ENCODE peak calls at places on chromosomes 12 and 14, in six cellular contexts. T is A549, H is sigmoid colon, J is tibial nerve, V is GM12878, X is transverse colon. E is an unnamed sample.

GRCh38 chr14:88614218-88614907 is 51.5 kb downstream of the ZC3H14 start:
- DNase-seq in T (no peak), H (no peak), J (no peak), V (no peak), X (no peak), E (no peak)

GRCh38 chr12:120997448-120997847 is 18.8 kb downstream of the C12orf43 start:
- DNase-seq in T (no peak), H (no peak), J (no peak), V (no peak), X (no peak), E (no peak)

GRCh38 chr12:3319723-3320492 is 171.1 kb upstream of the PRMT8 start:
- DNase-seq in T (peak; percentile 40), H (no peak), J (no peak), V (no peak), X (no peak), E (no peak)

GRCh38 chr12:116382456-116382902 is 105.0 kb upstream of the MED13L start:
- DNase-seq in T (no peak), H (no peak), J (no peak), V (no peak), X (no peak), E (no peak)

GRCh38 chr14:23831591-23831990 is 122.0 kb upstream of the DHRS4 start:
- DNase-seq in T (no peak), H (no peak), J (no peak), V (no peak), X (no peak), E (no peak)

GRCh38 chr12:3122841-3123678 is 45.9 kb downstream of the TSPAN9 start:
- DNase-seq in T (no peak), H (no peak), J (peak; percentile 14), V (no peak), X (no peak), E (peak; percentile 43)

GRCh38 chr12:132687211-132688164 is at the start of the genes POLE and PXMP2:
- DNase-seq in T (peak; percentile 97), H (peak; percentile 98), J (peak; percentile 94), V (peak; percentile 66), X (peak; percentile 97), E (peak; percentile 94)

GRCh38 chr14:35362911-35363374 is 41.6 kb downstream of the NFKBIA start:
- DNase-seq in T (no peak), H (no peak), J (no peak), V (no peak), X (no peak), E (peak; percentile 68)

GRCh38 chr12:65278576-65279386 is at the start of gene MSRB3:
- DNase-seq in T (peak; percentile 81), H (peak; percentile 92), J (peak; percentile 56), V (no peak), X (peak; percentile 53), E (peak; percentile 92)

GRCh38 chr14:102711946-102712345 is 65.3 kb upstream of the TRAF3 start:
- DNase-seq in T (no peak), H (no peak), J (no peak), V (no peak), X (no peak), E (no peak)

GRCh38 chr12:104480826-104481457 is 24.2 kb downstream of the CHST11 start:
- DNase-seq in T (no peak), H (peak; percentile 78), J (peak; percentile 26), V (no peak), X (peak; percentile 43), E (peak; percentile 84)

GRCh38 chr12:78340406-78340805 is 509.7 kb downstream of the NAV3 start:
- DNase-seq in T (no peak), H (no peak), J (no peak), V (no peak), X (no peak), E (no peak)

GRCh38 chr14:95464524-95464923 is 51.9 kb downstream of the SYNE3 start:
- DNase-seq in T (no peak), H (no peak), J (no peak), V (no peak), X (no peak), E (no peak)

GRCh38 chr12:54371328-54372112 is 7.2 kb upstream of the GPR84 start:
- DNase-seq in T (no peak), H (peak; percentile 91), J (peak; percentile 64), V (no peak), X (no peak), E (peak; percentile 38)

GRCh38 chr14:33219957-33220356 is 281.3 kb downstream of the NPAS3 start:
- DNase-seq in T (no peak), H (no peak), J (no peak), V (no peak), X (no peak), E (no peak)

GRCh38 chr14:23725980-23726746 is 90.0 kb downstream of the DHRS2 start:
- DNase-seq in T (no peak), H (no peak), J (no peak), V (no peak), X (no peak), E (no peak)

GRCh38 chr12:114757926-114758325 is 74.0 kb upstream of the TBX3 start:
- DNase-seq in T (no peak), H (no peak), J (no peak), V (no peak), X (no peak), E (no peak)

GRCh38 chr12:4279120-4279690 is 5.6 kb downstream of the CCND2 start:
- DNase-seq in T (no peak), H (no peak), J (no peak), V (no peak), X (peak; percentile 66), E (no peak)

GRCh38 chr14:53218161-53218560 is 65.0 kb upstream of the DDHD1 start:
- DNase-seq in T (no peak), H (no peak), J (no peak), V (no peak), X (no peak), E (no peak)

GRCh38 chr12:129885287-129885686 is 18.5 kb downstream of the TMEM132D start:
- DNase-seq in T (no peak), H (no peak), J (no peak), V (no peak), X (no peak), E (no peak)

GRCh38 chr12:129887047-129887568 is 16.7 kb downstream of the TMEM132D start:
- DNase-seq in T (no peak), H (no peak), J (no peak), V (no peak), X (no peak), E (no peak)

DNA sequence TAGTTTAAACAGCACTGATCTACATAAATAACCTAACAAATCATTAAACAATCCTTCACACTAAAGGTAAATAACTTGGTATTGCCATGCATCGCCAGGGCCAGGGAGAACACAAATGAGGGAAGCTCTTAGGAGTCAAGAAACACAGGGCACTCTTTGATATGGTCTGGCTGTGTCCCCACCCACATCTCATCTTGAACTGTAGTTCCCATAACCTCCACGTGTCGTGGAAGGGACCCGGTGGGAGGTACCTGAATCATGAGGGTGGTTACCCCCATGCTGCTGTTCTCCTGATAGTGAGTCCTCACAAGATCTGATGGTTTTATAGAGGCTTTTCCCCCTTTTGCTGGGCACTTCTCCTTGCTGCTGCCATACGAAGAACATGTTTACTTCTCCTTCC is 17.3 kb downstream of the TMEM132D start:
- DNase-seq in T (no peak), H (no peak), J (no peak), V (no peak), X (no peak), E (no peak)
- TF ChIP-seq EP300 in T (no peak), H (no peak), J (no peak), V (no peak), X (no peak), E (no peak)

GRCh38 chr14:92601131-92601710 is 87.6 kb downstream of the RIN3 start:
- DNase-seq in T (no peak), H (no peak), J (no peak), V (no peak), X (no peak), E (no peak)

GRCh38 chr14:92601757-92602417 is 88.3 kb downstream of the RIN3 start:
- DNase-seq in T (no peak), H (peak; percentile 90), J (no peak), V (no peak), X (no peak), E (no peak)

GRCh38 chr14:92598549-92598905 is 84.9 kb downstream of the RIN3 start:
- DNase-seq in T (no peak), H (no peak), J (no peak), V (no peak), X (no peak), E (no peak)

GRCh38 chr14:92599786-92600185 is 86.2 kb downstream of the RIN3 start:
- DNase-seq in T (no peak), H (no peak), J (no peak), V (no peak), X (no peak), E (no peak)

GRCh38 chr14:92600318-92601053 is 86.9 kb downstream of the RIN3 start:
- DNase-seq in T (peak; percentile 66), H (no peak), J (no peak), V (no peak), X (no peak), E (no peak)
- TF ChIP-seq CTCF in T (peak; percentile 48), H (no peak), J (no peak), V (peak; percentile 3), X (no peak), E (no peak)

DNA sequence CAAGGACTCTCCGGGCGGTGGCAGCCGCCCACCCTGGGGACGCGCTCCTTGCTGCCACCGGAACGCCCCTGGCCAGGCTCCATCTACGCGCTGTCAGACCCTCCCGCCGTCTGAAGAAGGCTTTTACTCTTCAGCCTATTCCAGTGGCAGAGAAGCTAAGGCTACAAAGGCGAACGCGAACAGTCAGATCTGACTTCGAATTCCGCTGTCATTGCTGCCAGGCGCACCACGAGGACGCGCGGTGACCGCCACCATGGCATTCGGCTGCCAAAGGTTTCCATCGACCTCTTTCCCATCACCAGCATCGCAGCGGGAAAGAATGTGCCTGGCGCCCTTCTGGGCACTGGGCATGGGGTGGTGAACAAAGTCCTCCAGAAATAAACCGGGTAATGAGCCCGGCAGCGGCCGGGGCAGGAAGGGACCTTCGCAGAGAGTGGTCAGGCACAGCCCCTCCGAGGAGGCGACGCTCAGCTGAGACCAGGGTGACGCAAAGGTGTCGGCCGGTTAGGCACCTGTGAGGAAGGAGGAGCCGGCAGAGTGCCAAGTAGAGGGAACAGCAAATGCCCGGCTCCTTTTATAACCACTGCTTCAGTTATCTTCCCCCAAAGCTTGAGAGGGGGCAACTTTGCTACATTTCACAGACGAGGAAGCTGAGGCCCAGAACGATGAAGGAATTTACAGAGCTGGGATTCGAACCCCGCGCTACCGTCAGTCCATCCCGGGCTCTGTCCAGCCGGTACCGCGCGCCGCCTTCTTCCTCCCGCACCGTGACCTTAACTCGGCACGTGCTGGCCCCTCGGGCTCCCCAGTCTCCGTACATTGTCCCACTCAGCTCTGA is 1.9 kb upstream of the RFX4 start:
- DNase-seq in T (no peak), H (no peak), J (no peak), V (no peak), X (no peak), E (no peak)
- H3K4me3 ChIP-seq in T (peak overlapping the region; percentile 38), H (no peak overlapping the region), J (peak overlapping the region; percentile 51), V (no peak overlapping the region), X (no peak overlapping the region), E (no peak overlapping the region)

DNA sequence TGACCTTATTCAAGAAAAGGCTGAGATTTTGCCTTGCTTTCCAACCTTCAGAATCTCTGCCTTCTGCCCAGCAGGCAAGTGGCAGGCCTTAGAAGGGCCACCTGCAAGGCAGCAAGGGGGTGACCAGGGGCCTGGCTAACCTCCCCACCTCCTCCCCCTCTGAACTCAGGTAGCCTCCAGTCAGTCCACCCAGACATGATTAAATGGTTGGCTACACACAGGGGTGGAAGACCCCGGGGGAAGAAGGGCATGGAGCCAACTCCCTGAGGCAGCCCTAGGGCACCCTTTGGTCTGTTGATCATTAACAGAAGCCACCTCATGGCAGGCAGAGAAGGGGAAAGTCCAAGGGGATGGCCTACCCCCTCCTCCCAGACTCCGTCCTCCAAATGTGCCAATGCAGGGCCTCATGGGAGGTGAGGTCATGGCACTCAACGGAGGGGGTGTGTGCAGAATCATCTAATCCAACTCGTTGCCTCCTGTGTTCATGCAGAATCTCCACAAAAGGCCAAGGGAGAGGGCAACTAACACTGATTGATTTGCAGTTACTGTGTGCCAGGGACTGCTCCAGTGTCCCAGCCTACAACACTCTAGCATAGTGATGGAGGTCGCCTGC is 8.5 kb downstream of the ZFP36L1 start:
- DNase-seq in T (peak; percentile 91), H (peak; percentile 76), J (no peak), V (no peak), X (peak; percentile 87), E (peak; percentile 58)
- TF ChIP-seq EP300 in T (peak; percentile 82), H (no peak), J (no peak), V (no peak), X (no peak), E (no peak)

E was measured in upper lobe of left lung.